ENCODE peak calls at places on chromosome 14, in six cellular contexts. B is AG10803; V is stimulated activated CD4-positive, alpha-beta T cell treated with anti-CD3 and anti-CD28 coated beads, TNF-alpha, amount 100 ng/mL, for 1 hour; Y is fibroblast of pulmonary artery; C is left colon; N is Right ventricle myocardium superior. P is an unnamed sample.

GRCh38 chr14:60653388-60653690 is 4.1 kb upstream of the SIX1 start:
- DNase-seq in Y (no peak), B (no peak), N (no peak), V (no peak), C (no peak), P (no peak)

GRCh38 chr14:95895720-95896119 is 19.1 kb downstream of the TUNAR start:
- DNase-seq in C (no peak), Y (no peak), V (no peak), B (no peak), N (no peak), P (no peak)

GRCh38 chr14:102898776-102899515 is 23.5 kb upstream of the AMN start:
- DNase-seq in V (no peak), Y (no peak), B (no peak), C (no peak), N (no peak), P (no peak)

GRCh38 chr14:100143523-100143922 is 15.9 kb downstream of the DEGS2 start:
- DNase-seq in Y (no peak), V (no peak), N (no peak), C (no peak), B (no peak), P (no peak)

GRCh38 chr14:100629696-100630095 is 42.5 kb upstream of the BEGAIN start:
- DNase-seq in V (no peak), N (peak), C (no peak), B (no peak), Y (no peak), P (no peak)

GRCh38 chr14:30267141-30267540 is 291.8 kb upstream of the G2E3 start:
- DNase-seq in B (peak), V (no peak), C (no peak), N (no peak), Y (peak), P (no peak)

GRCh38 chr14:54435500-54435981 is 5.6 kb downstream of the CNIH1 start:
- DNase-seq in B (peak), N (no peak), V (no peak), C (no peak), Y (peak), P (no peak)

GRCh38 chr14:92649934-92650545 is 98.4 kb downstream of the LGMN start:
- DNase-seq in V (no peak), N (peak), Y (peak), B (peak), C (peak), P (peak)

GRCh38 chr14:50736932-50737419 is 68.9 kb upstream of the SAV1 start:
- DNase-seq in B (no peak), Y (no peak), N (no peak), C (no peak), V (no peak), P (no peak)

GRCh38 chr14:76546426-76547221 is 170.7 kb downstream of the ESRRB start:
- DNase-seq in N (no peak), V (no peak), C (no peak), B (no peak), Y (no peak), P (no peak)

GRCh38 chr14:99892406-99892805 is 99.2 kb downstream of the EML1 start:
- DNase-seq in C (no peak), V (no peak), B (no peak), N (no peak), Y (no peak), P (no peak)

GRCh38 chr14:102939820-102940561 is 17.5 kb downstream of the AMN start:
- DNase-seq in N (no peak), V (no peak), C (peak), Y (no peak), B (no peak), P (no peak)

GRCh38 chr14:96987771-96988170 is 190.6 kb downstream of the VRK1 start:
- DNase-seq in B (no peak), C (no peak), N (no peak), V (no peak), Y (no peak), P (no peak)

GRCh38 chr14:101187816-101188570 is 284.5 kb upstream of the RTL1 start:
- DNase-seq in V (no peak), C (no peak), Y (no peak), B (no peak), N (no peak), P (no peak)

P was measured in tibial artery.